ENCODE peak calls at places on chromosome 14, in eight cellular contexts. H, G, M, T, W, L, O and A are unnamed samples.

GRCh38 chr14:61489932-61490331 is 168.6 kb downstream of the PRKCH start:
- DNase-seq in W (no peak), T (no peak), H (no peak), O (no peak), G (no peak), M (no peak), L (peak; percentile 67), A (no peak)

GRCh38 chr14:21852061-21852664 is 178.5 kb upstream of the OR4E1 start:
- DNase-seq in T (peak; percentile 19), W (no peak), M (no peak), O (peak; percentile 70), G (peak; percentile 12), H (peak; percentile 71), L (peak; percentile 35), A (no peak)

GRCh38 chr14:31880935-31881334 is 196.2 kb upstream of the ARHGAP5 start:
- DNase-seq in O (no peak), H (no peak), G (peak; percentile 83), L (peak; percentile 92), M (no peak), W (no peak), T (no peak), A (peak; percentile 43)

GRCh38 chr14:92302481-92302880 is 20.5 kb upstream of the SLC24A4 start:
- DNase-seq in T (no peak), M (no peak), O (no peak), H (no peak), L (no peak), G (no peak), W (no peak), A (no peak)

GRCh38 chr14:90295870-90296516 is 35.7 kb downstream of the NRDE2 start:
- DNase-seq in L (peak; percentile 56), O (no peak), T (no peak), H (no peak), M (no peak), G (no peak), W (no peak), A (no peak)

GRCh38 chr14:79670811-79671210 is 540.5 kb downstream of the DIO2 start:
- DNase-seq in G (no peak), M (no peak), W (no peak), T (no peak), H (no peak), O (no peak), L (no peak), A (no peak)

GRCh38 chr14:93163570-93163969 is 21.1 kb downstream of the MOAP1 start:
- DNase-seq in T (no peak), G (no peak), O (no peak), L (no peak), W (peak; percentile 40), H (no peak), M (no peak), A (no peak)

GRCh38 chr14:92968291-92969020 is 45.5 kb downstream of the CHGA start:
- DNase-seq in H (no peak), W (no peak), T (no peak), L (no peak), G (no peak), O (no peak), M (no peak), A (no peak)

GRCh38 chr14:61406670-61407069 is 85.3 kb downstream of the PRKCH start:
- DNase-seq in T (no peak), L (no peak), O (no peak), W (no peak), H (no peak), M (no peak), G (no peak), A (no peak)

GRCh38 chr14:63473194-63473788 is 69.9 kb downstream of the PPP2R5E start:
- DNase-seq in W (no peak), T (no peak), L (no peak), H (no peak), M (no peak), G (peak; percentile 33), O (no peak), A (no peak)

GRCh38 chr14:92950773-92951172 is 27.8 kb downstream of the CHGA start:
- DNase-seq in H (no peak), L (no peak), W (no peak), M (no peak), T (peak; percentile 26), O (no peak), G (no peak), A (no peak)

GRCh38 chr14:22471545-22472121 is 117.4 kb downstream of the DAD1 start:
- DNase-seq in T (peak; percentile 82), H (peak; percentile 66), M (no peak), W (no peak), O (peak; percentile 55), L (peak; percentile 80), G (no peak), A (no peak)

GRCh38 chr14:23005861-23006534 is 3.9 kb downstream of the C14orf93 start:
- DNase-seq in H (no peak), M (no peak), W (no peak), T (no peak), L (no peak), O (no peak), G (no peak), A (no peak)

GRCh38 chr14:51562816-51563215 is 88.9 kb upstream of the FRMD6 start:
- DNase-seq in L (no peak), H (no peak), M (no peak), W (no peak), O (no peak), T (no peak), G (no peak), A (no peak)

GRCh38 chr14:32078030-32078793 is 1.1 kb downstream of the ARHGAP5 start:
- DNase-seq in H (no peak), G (peak; percentile 51), T (peak; percentile 40), O (peak; percentile 11), W (peak; percentile 63), L (peak; percentile 57), M (peak; percentile 42), A (peak; percentile 19)

GRCh38 chr14:101839661-101840060 is 78.2 kb downstream of the PPP2R5C start:
- DNase-seq in L (no peak), W (no peak), M (no peak), H (no peak), T (no peak), O (no peak), G (no peak), A (no peak)

DNA sequence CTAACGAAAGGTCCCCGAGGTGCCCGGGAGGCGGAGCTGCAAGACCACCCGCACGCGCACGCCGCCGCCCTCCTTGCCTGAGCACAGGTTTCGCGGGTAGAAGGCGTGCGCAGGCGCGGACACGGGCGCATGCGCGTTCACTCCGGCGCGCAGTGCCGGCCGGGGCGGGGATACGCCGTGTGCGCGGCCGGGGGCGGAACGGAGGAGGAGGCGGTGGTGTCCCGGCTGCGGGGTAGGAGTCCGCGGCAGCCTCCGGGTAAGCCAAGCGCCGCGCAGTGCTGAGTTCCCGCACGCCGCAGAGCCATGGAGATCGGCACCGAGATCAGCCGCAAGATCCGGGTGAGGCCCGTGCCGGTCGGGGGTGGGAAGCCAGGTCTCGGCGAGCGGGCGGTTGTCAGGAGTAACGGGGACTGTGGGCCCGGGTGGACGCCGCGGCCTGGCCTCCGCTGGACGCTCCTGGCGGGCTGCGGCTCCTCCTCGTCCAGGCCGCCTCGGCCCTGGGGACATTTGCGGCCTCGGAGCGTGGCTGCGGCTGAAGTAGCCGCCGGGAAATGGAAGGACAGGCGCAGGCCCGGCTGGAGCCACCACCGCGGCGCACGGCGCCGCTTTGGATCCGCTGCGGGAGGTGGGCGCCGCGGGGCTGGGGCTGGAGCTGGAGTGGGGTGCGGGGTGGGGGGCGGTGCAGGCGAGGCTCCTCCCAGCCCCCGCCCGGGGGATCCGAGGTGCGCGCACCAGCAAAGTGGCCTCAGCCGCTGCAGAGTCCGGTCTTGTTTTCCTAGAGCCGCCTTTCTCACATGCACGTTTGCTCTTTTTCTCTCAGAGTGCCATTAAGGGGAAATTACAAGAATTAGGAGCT is at the start of gene ZC3H14:
- DNase-seq in O (peak; percentile 91), L (peak; percentile 93), W (peak; percentile 96), T (peak; percentile 89), M (no peak), G (peak; percentile 78), H (peak; percentile 90), A (peak; percentile 63)
- TF ChIP-seq CTCF in O (no peak), L (no peak), W (peak; percentile 22), T (peak; percentile 12), M (peak; percentile 38), G (no peak), H (no peak), A (no peak)

GRCh38 chr14:96098309-96098998 is 59.3 kb downstream of the C14orf132 start:
- DNase-seq in H (peak; percentile 88), O (peak; percentile 70), G (peak; percentile 76), W (no peak), T (peak; percentile 87), L (peak; percentile 78), M (no peak), A (no peak)
- TF ChIP-seq CTCF in H (peak; percentile 80), O (peak; percentile 46), G (peak; percentile 91), W (peak; percentile 83), T (peak; percentile 92), L (peak; percentile 91), M (peak; percentile 81), A (peak; percentile 89)

DNA sequence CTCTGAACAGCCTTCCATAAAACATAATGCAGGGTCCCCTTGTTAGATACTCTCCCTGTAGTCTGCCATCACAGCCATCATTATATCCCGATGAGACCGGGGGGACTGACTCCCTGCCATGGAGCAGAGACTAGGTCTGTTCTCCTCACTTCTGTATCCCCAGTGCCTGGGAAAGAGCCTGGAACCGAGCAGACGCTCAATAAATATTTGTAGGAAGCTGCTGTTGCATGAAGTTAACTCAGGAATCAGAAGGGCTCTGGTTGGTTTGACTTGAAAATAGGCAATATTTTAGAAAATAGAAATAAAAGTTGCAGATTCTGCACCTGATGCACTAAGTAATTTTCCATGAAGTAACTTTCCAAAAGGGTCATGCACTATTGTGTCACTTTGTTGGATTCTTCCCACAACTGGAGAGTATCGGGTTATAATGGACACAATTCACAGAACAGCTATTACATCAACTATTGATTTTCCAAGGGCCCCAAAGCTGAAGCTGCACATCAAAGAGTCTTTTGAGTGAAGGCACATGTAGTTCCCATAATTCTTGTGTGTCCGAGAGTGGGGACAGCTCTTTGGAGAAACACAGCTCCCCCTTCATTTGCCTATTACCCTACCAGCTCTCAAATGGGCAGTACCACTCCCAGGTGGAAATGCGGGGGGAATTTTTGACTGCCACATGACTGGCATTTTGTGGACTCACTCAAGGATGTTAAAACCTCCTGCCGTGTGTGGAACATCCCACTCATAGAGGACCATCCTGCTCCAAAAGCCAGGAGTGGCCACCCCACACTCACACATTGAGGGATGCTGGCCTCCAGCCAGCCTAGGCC is 18.8 kb downstream of the CLMN start:
- DNase-seq in M (no peak), O (no peak), L (no peak), H (no peak), T (no peak), W (no peak), G (no peak), A (no peak)
- TF ChIP-seq CTCF in M (no peak), O (no peak), L (no peak), H (no peak), T (no peak), W (no peak), G (no peak), A (no peak)

GRCh38 chr14:65564370-65564769 is 151.8 kb downstream of the FUT8 start:
- DNase-seq in T (no peak), L (no peak), M (no peak), O (no peak), G (no peak), W (no peak), H (no peak), A (no peak)

GRCh38 chr14:65566820-65567522 is 154.4 kb downstream of the FUT8 start:
- DNase-seq in L (no peak), G (no peak), M (peak; percentile 29), O (no peak), W (peak; percentile 15), H (no peak), T (no peak), A (no peak)

GRCh38 chr14:65560340-65561027 is 148.0 kb downstream of the FUT8 start:
- DNase-seq in W (no peak), G (peak; percentile 14), O (no peak), H (no peak), M (no peak), L (no peak), T (no peak), A (no peak)

GRCh38 chr14:65565948-65566347 is 153.4 kb downstream of the FUT8 start:
- DNase-seq in W (no peak), G (peak; percentile 72), T (no peak), L (peak; percentile 32), H (no peak), M (no peak), O (no peak), A (no peak)
- TF ChIP-seq CTCF in W (no peak), G (no peak), T (no peak), L (no peak), H (no peak), M (no peak), O (no peak), A (no peak)